ENCODE peak calls at places on chromosomes 7 and 10, in seven cellular contexts. I, R, K, A, U, B and X are unnamed samples.

GRCh38 chr7:37826825-37827224 is 21.6 kb upstream of the NME8 start:
- DNase-seq in I (no peak), R (no peak), K (no peak), A (peak; percentile 24), U (no peak), B (no peak), X (no peak)

GRCh38 chr10:33612551-33612950 is 278.1 kb upstream of the NRP1 start:
- DNase-seq in I (no peak), R (no peak), K (peak; percentile 78), A (no peak), U (peak; percentile 5), B (no peak), X (no peak)

GRCh38 chr7:135645296-135645904 is 16.9 kb upstream of the STMP1 start:
- DNase-seq in I (peak; percentile 55), R (no peak), K (peak; percentile 49), A (no peak), U (peak; percentile 37), B (no peak), X (no peak)

GRCh38 chr7:19377611-19378339 is 232.6 kb upstream of the FERD3L start:
- DNase-seq in I (no peak), R (no peak), K (peak; percentile 89), A (no peak), U (no peak), B (no peak), X (no peak)

GRCh38 chr10:114520453-114520852 is 116.2 kb upstream of the AFAP1L2 start:
- DNase-seq in I (peak; percentile 90), R (no peak), K (peak; percentile 66), A (no peak), U (no peak), B (no peak), X (no peak)

GRCh38 chr10:116787893-116788665 is 45.7 kb upstream of the HSPA12A start:
- DNase-seq in I (peak; percentile 62), R (peak; percentile 72), K (peak; percentile 50), A (peak; percentile 69), U (peak; percentile 77), B (peak; percentile 39), X (peak; percentile 54)

GRCh38 chr7:157564518-157565177 is 227.8 kb downstream of the DNAJB6 start:
- DNase-seq in I (no peak), R (no peak), K (no peak), A (no peak), U (no peak), B (no peak), X (no peak)

GRCh38 chr10:78287618-78288017 is 254.0 kb downstream of the RPS24 start:
- DNase-seq in I (no peak), R (no peak), K (no peak), A (no peak), U (no peak), B (no peak), X (no peak)

GRCh38 chr7:119802147-119802546 is 470.8 kb upstream of the KCND2 start:
- DNase-seq in I (no peak), R (no peak), K (no peak), A (no peak), U (no peak), B (no peak), X (no peak)

GRCh38 chr10:17217661-17218306 is 10.3 kb upstream of the VIM start:
- DNase-seq in I (no peak), R (no peak), K (peak; percentile 95), A (no peak), U (no peak), B (no peak), X (no peak)

GRCh38 chr7:46767071-46767470 is 814.8 kb downstream of the TNS3 start:
- DNase-seq in I (no peak), R (no peak), K (no peak), A (no peak), U (no peak), B (no peak), X (no peak)

GRCh38 chr10:10367277-10367676 is 650.4 kb upstream of the CELF2 start:
- DNase-seq in I (no peak), R (no peak), K (no peak), A (no peak), U (no peak), B (no peak), X (no peak)

GRCh38 chr7:24408798-24409428 is 124.9 kb downstream of the NPY start:
- DNase-seq in I (no peak), R (no peak), K (no peak), A (no peak), U (no peak), B (no peak), X (no peak)

GRCh38 chr7:66474441-66474840 is 154.2 kb upstream of the KCTD7 start:
- DNase-seq in I (no peak), R (no peak), K (no peak), A (no peak), U (no peak), B (no peak), X (no peak)